ENCODE peak calls at places on chromosomes 2 and 18, in eight cellular contexts. One of them, this sample, is unnamed.
A peak's percentile ranks its signal among the peaks of the same experiment; 100 is the strongest.

GRCh38 chr2:185279999-185280398 is 458.6 kb upstream of the FSIP2 start:
- DNase-seq in ovary: no peak
- DNase-seq in esophagus muscularis mucosa: no peak
- DNase-seq in AG04450: no peak
- DNase-seq in heart left ventricle: no peak
- DNase-seq in lower lobe of right lung: no peak
- DNase-seq in cardiac muscle cell: peak; percentile 16
- DNase-seq in GM23338: peak; percentile 43
- DNase-seq in this sample: no peak

GRCh38 chr2:239607795-239608171 is 207.0 kb upstream of the HDAC4 start:
- DNase-seq in esophagus muscularis mucosa: no peak
- DNase-seq in cardiac muscle cell: no peak
- DNase-seq in lower lobe of right lung: peak; percentile 43
- DNase-seq in ovary: no peak
- DNase-seq in heart left ventricle: no peak
- DNase-seq in AG04450: no peak
- DNase-seq in GM23338: no peak
- DNase-seq in this sample: no peak

GRCh38 chr2:14072338-14072737 is 560.2 kb upstream of the LRATD1 start:
- DNase-seq in AG04450: no peak
- DNase-seq in GM23338: no peak
- DNase-seq in cardiac muscle cell: no peak
- DNase-seq in ovary: no peak
- DNase-seq in esophagus muscularis mucosa: no peak
- DNase-seq in lower lobe of right lung: no peak
- DNase-seq in heart left ventricle: no peak
- DNase-seq in this sample: no peak

GRCh38 chr2:62227386-62228075 is 31.6 kb downstream of the B3GNT2 start:
- DNase-seq in cardiac muscle cell: no peak
- DNase-seq in GM23338: no peak
- DNase-seq in heart left ventricle: no peak
- DNase-seq in AG04450: no peak
- DNase-seq in lower lobe of right lung: no peak
- DNase-seq in ovary: no peak
- DNase-seq in esophagus muscularis mucosa: no peak
- DNase-seq in this sample: no peak

GRCh38 chr2:34105015-34105767 is 506.1 kb upstream of the FAM98A start:
- DNase-seq in lower lobe of right lung: no peak
- DNase-seq in heart left ventricle: no peak
- DNase-seq in cardiac muscle cell: peak; percentile 47
- DNase-seq in ovary: no peak
- DNase-seq in GM23338: no peak
- DNase-seq in AG04450: peak; percentile 42
- DNase-seq in esophagus muscularis mucosa: no peak
- DNase-seq in this sample: no peak

GRCh38 chr2:128643221-128644065 is 324.8 kb upstream of the HS6ST1 start:
- DNase-seq in AG04450: no peak
- DNase-seq in heart left ventricle: no peak
- DNase-seq in GM23338: no peak
- DNase-seq in ovary: no peak
- DNase-seq in esophagus muscularis mucosa: peak; percentile 84
- DNase-seq in cardiac muscle cell: no peak
- DNase-seq in lower lobe of right lung: no peak
- DNase-seq in this sample: no peak

GRCh38 chr2:28407131-28407975 is 14.7 kb downstream of the FOSL2 start:
- DNase-seq in heart left ventricle: no peak
- DNase-seq in ovary: no peak
- DNase-seq in lower lobe of right lung: peak; percentile 65
- DNase-seq in esophagus muscularis mucosa: no peak
- DNase-seq in AG04450: no peak
- DNase-seq in cardiac muscle cell: no peak
- DNase-seq in GM23338: no peak
- DNase-seq in this sample: no peak

GRCh38 chr2:203462308-203462707 is 72.8 kb downstream of the RAPH1 start:
- DNase-seq in esophagus muscularis mucosa: no peak
- DNase-seq in cardiac muscle cell: no peak
- DNase-seq in GM23338: no peak
- DNase-seq in ovary: no peak
- DNase-seq in lower lobe of right lung: no peak
- DNase-seq in heart left ventricle: no peak
- DNase-seq in AG04450: no peak
- DNase-seq in this sample: no peak

GRCh38 chr2:73638429-73638828 is 3.8 kb downstream of the NAT8 start:
- DNase-seq in esophagus muscularis mucosa: no peak
- DNase-seq in AG04450: no peak
- DNase-seq in lower lobe of right lung: no peak
- DNase-seq in heart left ventricle: no peak
- DNase-seq in cardiac muscle cell: no peak
- DNase-seq in GM23338: no peak
- DNase-seq in ovary: no peak
- DNase-seq in this sample: no peak

GRCh38 chr18:49565656-49566055 is 3.8 kb downstream of the LIPG start:
- DNase-seq in lower lobe of right lung: no peak
- DNase-seq in ovary: no peak
- DNase-seq in heart left ventricle: peak; percentile 50
- DNase-seq in esophagus muscularis mucosa: no peak
- DNase-seq in AG04450: no peak
- DNase-seq in cardiac muscle cell: peak; percentile 78
- DNase-seq in GM23338: no peak
- DNase-seq in this sample: no peak

GRCh38 chr2:190722825-190723224 is 73.9 kb downstream of the NAB1 start:
- DNase-seq in lower lobe of right lung: no peak
- DNase-seq in esophagus muscularis mucosa: peak; percentile 29
- DNase-seq in cardiac muscle cell: no peak
- DNase-seq in heart left ventricle: no peak
- DNase-seq in ovary: no peak
- DNase-seq in GM23338: no peak
- DNase-seq in AG04450: no peak
- DNase-seq in this sample: no peak

GRCh38 chr18:56541340-56541739 is 97.1 kb downstream of the TXNL1 start:
- DNase-seq in GM23338: no peak
- DNase-seq in heart left ventricle: no peak
- DNase-seq in AG04450: no peak
- DNase-seq in esophagus muscularis mucosa: no peak
- DNase-seq in lower lobe of right lung: no peak
- DNase-seq in ovary: no peak
- DNase-seq in cardiac muscle cell: no peak
- DNase-seq in this sample: no peak

GRCh38 chr2:211354481-211354880 is 798.1 kb downstream of the CPS1 start:
- DNase-seq in ovary: no peak
- DNase-seq in AG04450: no peak
- DNase-seq in heart left ventricle: no peak
- DNase-seq in cardiac muscle cell: no peak
- DNase-seq in lower lobe of right lung: no peak
- DNase-seq in esophagus muscularis mucosa: no peak
- DNase-seq in GM23338: no peak
- DNase-seq in this sample: no peak

GRCh38 chr2:39094717-39095363 is 26.0 kb downstream of the SOS1 start:
- DNase-seq in lower lobe of right lung: no peak
- DNase-seq in cardiac muscle cell: peak; percentile 68
- DNase-seq in ovary: no peak
- DNase-seq in heart left ventricle: no peak
- DNase-seq in GM23338: no peak
- DNase-seq in AG04450: peak; percentile 73
- DNase-seq in esophagus muscularis mucosa: no peak
- DNase-seq in this sample: no peak

GRCh38 chr18:35408843-35409261 is 31.7 kb upstream of the ZNF396 start:
- DNase-seq in heart left ventricle: no peak
- DNase-seq in lower lobe of right lung: no peak
- DNase-seq in AG04450: no peak
- DNase-seq in GM23338: no peak
- DNase-seq in cardiac muscle cell: no peak
- DNase-seq in esophagus muscularis mucosa: no peak
- DNase-seq in ovary: no peak
- DNase-seq in this sample: no peak

GRCh38 chr2:232338759-232339106 is 39.8 kb upstream of the ALPP start:
- DNase-seq in lower lobe of right lung: peak; percentile 38
- DNase-seq in heart left ventricle: no peak
- DNase-seq in ovary: no peak
- DNase-seq in GM23338: no peak
- DNase-seq in esophagus muscularis mucosa: no peak
- DNase-seq in AG04450: no peak
- DNase-seq in cardiac muscle cell: no peak
- DNase-seq in this sample: peak; percentile 37

GRCh38 chr2:216083464-216084279 is 2.0 kb downstream of the TMEM169 start:
- DNase-seq in ovary: no peak
- DNase-seq in AG04450: no peak
- DNase-seq in lower lobe of right lung: no peak
- DNase-seq in heart left ventricle: no peak
- DNase-seq in cardiac muscle cell: peak; percentile 78
- DNase-seq in esophagus muscularis mucosa: no peak
- DNase-seq in GM23338: peak; percentile 73
- DNase-seq in this sample: no peak

GRCh38 chr18:36412778-36413177 is 115.3 kb downstream of the FHOD3 start:
- DNase-seq in GM23338: peak; percentile 73
- DNase-seq in lower lobe of right lung: no peak
- DNase-seq in ovary: no peak
- DNase-seq in cardiac muscle cell: peak; percentile 40
- DNase-seq in heart left ventricle: no peak
- DNase-seq in AG04450: no peak
- DNase-seq in esophagus muscularis mucosa: no peak
- DNase-seq in this sample: no peak

DNA sequence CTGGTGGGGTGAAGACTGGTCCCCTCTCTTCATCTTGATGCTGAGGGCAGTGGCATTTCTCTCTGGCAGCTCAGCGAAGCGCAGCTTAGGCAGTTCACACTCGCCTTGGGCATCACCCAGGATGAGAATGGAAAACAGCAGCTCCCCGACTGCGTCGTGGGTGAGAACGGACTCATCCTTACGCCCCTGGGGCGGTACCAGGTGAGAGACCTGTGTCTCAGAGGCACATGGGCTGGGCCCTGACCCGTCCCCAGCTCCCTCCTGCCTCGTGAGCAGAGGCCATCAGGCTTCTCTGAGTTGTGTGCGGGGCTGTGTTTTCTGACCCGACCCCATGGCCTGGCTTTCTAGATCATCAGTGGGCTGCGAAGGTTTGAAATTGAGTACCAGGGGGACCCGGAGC is 8.2 kb upstream of the CCDC74A start:
- DNase-seq in ovary: no peak
- DNase-seq in AG04450: no peak
- DNase-seq in lower lobe of right lung: no peak
- DNase-seq in GM23338: no peak
- DNase-seq in heart left ventricle: no peak
- DNase-seq in cardiac muscle cell: no peak
- DNase-seq in esophagus muscularis mucosa: no peak
- DNase-seq in this sample: no peak
- H3K27ac ChIP-seq in ovary: no peak overlapping the region
- H3K27ac ChIP-seq in AG04450: no peak overlapping the region
- H3K27ac ChIP-seq in lower lobe of right lung: no peak overlapping the region
- H3K27ac ChIP-seq in GM23338: no peak overlapping the region
- H3K27ac ChIP-seq in heart left ventricle: no peak overlapping the region
- H3K27ac ChIP-seq in cardiac muscle cell: no peak overlapping the region
- H3K27ac ChIP-seq in esophagus muscularis mucosa: no peak overlapping the region
- H3K27ac ChIP-seq in this sample: no peak overlapping the region

DNA sequence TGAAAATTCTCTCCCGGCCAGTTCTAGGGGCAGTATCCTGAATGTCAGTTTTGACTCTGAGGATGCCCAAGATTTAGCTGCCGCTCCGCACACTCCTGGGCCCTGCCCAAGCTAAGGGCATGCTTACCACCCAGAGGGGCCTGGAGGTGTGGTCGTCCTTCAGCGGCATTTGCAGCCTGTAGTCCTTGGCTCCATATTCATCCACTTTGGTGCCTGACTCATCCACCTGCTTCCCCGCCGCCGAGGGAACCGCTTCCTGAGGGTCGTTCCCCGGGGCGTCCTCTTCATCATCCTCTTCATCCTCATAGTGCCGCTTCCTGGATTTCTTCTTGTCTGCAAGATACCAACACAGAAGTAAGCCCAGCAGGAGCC is 572 bp downstream of the ERCC3 start:
- DNase-seq in AG04450: no peak
- DNase-seq in GM23338: peak; percentile 27
- DNase-seq in cardiac muscle cell: no peak
- DNase-seq in lower lobe of right lung: peak; percentile 50
- DNase-seq in ovary: no peak
- DNase-seq in heart left ventricle: no peak
- DNase-seq in esophagus muscularis mucosa: no peak
- DNase-seq in this sample: no peak
- H3K27ac ChIP-seq in AG04450: peak overlapping the region; percentile 31
- H3K27ac ChIP-seq in GM23338: peak overlapping the region; percentile 99
- H3K27ac ChIP-seq in cardiac muscle cell: no peak overlapping the region
- H3K27ac ChIP-seq in lower lobe of right lung: peak overlapping the region; percentile 81
- H3K27ac ChIP-seq in ovary: peak overlapping the region; percentile 60
- H3K27ac ChIP-seq in heart left ventricle: no peak overlapping the region
- H3K27ac ChIP-seq in esophagus muscularis mucosa: peak overlapping the region; percentile 78
- H3K27ac ChIP-seq in this sample: peak overlapping the region; percentile 86

DNA sequence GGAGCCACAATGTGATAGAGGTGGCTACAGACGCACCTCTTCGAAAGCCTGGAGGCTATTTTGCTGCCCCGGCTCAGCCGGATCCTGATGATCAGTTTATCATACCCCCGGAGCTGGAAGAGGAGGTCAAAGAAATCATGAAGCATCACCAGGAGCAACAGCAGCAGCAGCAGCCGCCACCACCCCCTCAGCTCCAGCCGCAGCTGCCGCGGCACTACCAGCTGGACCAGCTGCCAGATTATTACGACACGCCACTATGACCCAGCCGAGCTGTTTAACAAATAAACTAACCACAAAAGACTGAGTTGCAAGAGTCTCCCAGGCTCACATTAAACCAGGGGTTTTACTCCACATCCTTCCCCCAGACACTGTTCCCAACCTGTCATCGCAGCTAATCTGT is 263.8 kb downstream of the PHLPP1 start:
- DNase-seq in GM23338: no peak
- DNase-seq in heart left ventricle: no peak
- DNase-seq in cardiac muscle cell: peak; percentile 87
- DNase-seq in ovary: peak; percentile 59
- DNase-seq in AG04450: peak; percentile 92
- DNase-seq in lower lobe of right lung: peak; percentile 68
- DNase-seq in esophagus muscularis mucosa: no peak
- DNase-seq in this sample: peak; percentile 73
- H3K27ac ChIP-seq in GM23338: no peak overlapping the region
- H3K27ac ChIP-seq in heart left ventricle: no peak overlapping the region
- H3K27ac ChIP-seq in cardiac muscle cell: no peak overlapping the region
- H3K27ac ChIP-seq in ovary: peak overlapping the region; percentile 42
- H3K27ac ChIP-seq in AG04450: peak overlapping the region; percentile 21
- H3K27ac ChIP-seq in lower lobe of right lung: no peak overlapping the region
- H3K27ac ChIP-seq in esophagus muscularis mucosa: no peak overlapping the region
- H3K27ac ChIP-seq in this sample: no peak overlapping the region

DNA sequence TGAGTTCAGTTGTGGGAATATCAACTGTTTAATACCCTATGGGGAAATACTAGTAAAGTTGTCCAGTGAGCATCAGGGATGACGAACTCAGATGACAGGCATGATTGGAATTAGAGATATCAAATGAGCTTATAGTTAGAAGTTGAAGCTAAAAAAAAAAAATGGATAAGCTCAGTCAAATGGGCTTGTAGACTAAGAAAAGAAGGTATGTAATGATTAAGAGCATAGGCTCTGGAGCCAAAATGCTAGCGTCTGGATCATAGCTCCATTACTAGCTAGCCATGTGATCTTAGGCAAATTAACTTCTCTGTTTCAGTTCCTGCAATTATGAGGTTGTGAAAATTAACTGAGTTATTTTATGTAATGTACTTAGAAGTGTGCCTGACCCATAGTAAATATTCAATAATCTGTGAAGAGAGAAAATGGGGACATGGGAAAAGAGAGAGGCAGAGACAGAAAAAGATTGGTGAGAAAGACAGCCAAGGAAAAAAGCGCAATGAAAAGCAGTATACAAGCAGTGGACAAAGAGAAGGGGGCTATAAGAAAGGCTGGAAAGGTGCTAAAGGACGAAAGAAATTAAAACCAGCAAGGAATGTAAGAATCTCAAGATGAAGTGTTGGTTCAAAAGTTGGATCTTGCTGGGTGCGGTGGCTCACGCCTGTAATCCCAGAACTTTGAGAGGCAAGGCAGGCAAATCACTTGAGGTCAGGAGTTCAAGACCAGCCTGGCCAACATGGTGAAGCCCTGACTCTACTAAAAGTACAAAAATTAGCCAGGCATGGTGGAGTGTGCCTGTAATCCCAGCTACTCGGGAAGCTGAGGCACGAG is 95.6 kb upstream of the SLC39A10 start:
- DNase-seq in ovary: no peak
- DNase-seq in AG04450: peak; percentile 94
- DNase-seq in heart left ventricle: no peak
- DNase-seq in lower lobe of right lung: no peak
- DNase-seq in esophagus muscularis mucosa: no peak
- DNase-seq in GM23338: no peak
- DNase-seq in cardiac muscle cell: peak; percentile 85
- DNase-seq in this sample: no peak
- H3K27ac ChIP-seq in ovary: no peak overlapping the region
- H3K27ac ChIP-seq in AG04450: peak overlapping the region; percentile 96
- H3K27ac ChIP-seq in heart left ventricle: no peak overlapping the region
- H3K27ac ChIP-seq in lower lobe of right lung: peak overlapping the region; percentile 63
- H3K27ac ChIP-seq in esophagus muscularis mucosa: no peak overlapping the region
- H3K27ac ChIP-seq in GM23338: peak overlapping the region; percentile 28
- H3K27ac ChIP-seq in cardiac muscle cell: no peak overlapping the region
- H3K27ac ChIP-seq in this sample: no peak overlapping the region